ENCODE peak calls at places on chromosomes 1 and 21, in five cellular contexts. J is cardiac muscle cell, T is HFF-Myc, N is HT-29, O is ELF-1. P is an unnamed sample.

GRCh38 chr1:162087118-162087517 is 17.6 kb downstream of the NOS1AP start:
- DNase-seq in J (no peak), T (no peak), N (no peak), O (no peak), P (no peak)

GRCh38 chr21:45042664-45043161 is 31.7 kb upstream of the ADARB1 start:
- DNase-seq in J (no peak), T (no peak), N (no peak), O (no peak), P (no peak)

GRCh38 chr21:42366292-42367010 is at the start of gene TFF1:
- DNase-seq in J (no peak), T (no peak), N (peak; percentile 34), O (no peak), P (no peak)

GRCh38 chr1:203099760-203100159 is 13.9 kb upstream of the MYOG start:
- DNase-seq in J (no peak), T (no peak), N (no peak), O (no peak), P (no peak)

GRCh38 chr1:20483833-20484525 is 2.0 kb downstream of the CAMK2N1 start:
- DNase-seq in J (peak; percentile 39), T (no peak), N (peak; percentile 50), O (peak; percentile 63), P (peak; percentile 15)

GRCh38 chr1:39900662-39901485 is 843 bp downstream of the MYCL start:
- DNase-seq in J (peak; percentile 62), T (no peak), N (peak; percentile 37), O (peak; percentile 63), P (no peak)

GRCh38 chr1:207164086-207164485 is 60.1 kb downstream of the C4BPA start:
- DNase-seq in J (no peak), T (no peak), N (no peak), O (no peak), P (no peak)

GRCh38 chr1:68347415-68347814 is 102.3 kb downstream of the RPE65 start:
- DNase-seq in J (no peak), T (no peak), N (no peak), O (no peak), P (no peak)

GRCh38 chr1:85027242-85027983 is 20.9 kb downstream of the MCOLN3 start:
- DNase-seq in J (peak; percentile 15), T (peak; percentile 6), N (no peak), O (no peak), P (no peak)

GRCh38 chr1:184191181-184191601 is 139.7 kb downstream of the TSEN15 start:
- DNase-seq in J (no peak), T (peak; percentile 36), N (no peak), O (peak; percentile 27), P (no peak)

GRCh38 chr1:65429806-65430205 is 9.3 kb downstream of the LEPR start:
- DNase-seq in J (no peak), T (no peak), N (no peak), O (no peak), P (no peak)

GRCh38 chr21:26194811-26195251 is 24.3 kb upstream of the APP start:
- DNase-seq in J (no peak), T (no peak), N (no peak), O (no peak), P (no peak)

GRCh38 chr1:100037665-100038400 is 68.0 kb downstream of the SLC35A3 start:
- DNase-seq in J (peak; percentile 93), T (no peak), N (peak; percentile 90), O (peak; percentile 82), P (peak; percentile 60)

GRCh38 chr1:7642781-7643180 is 128.3 kb upstream of the VAMP3 start:
- DNase-seq in J (no peak), T (no peak), N (no peak), O (no peak), P (peak; percentile 62)

GRCh38 chr1:22687191-22687590 is 23.4 kb upstream of the EPHB2 start:
- DNase-seq in J (no peak), T (no peak), N (no peak), O (no peak), P (no peak)

GRCh38 chr1:240091614-240092300 is at the start of gene FMN2:
- DNase-seq in J (peak; percentile 66), T (no peak), N (no peak), O (peak; percentile 63), P (peak; percentile 49)

GRCh38 chr1:66282885-66283284 is 251.1 kb upstream of the SGIP1 start:
- DNase-seq in J (no peak), T (no peak), N (no peak), O (no peak), P (no peak)

GRCh38 chr21:28699591-28700259 is 293.0 kb downstream of the LTN1 start:
- DNase-seq in J (no peak), T (no peak), N (no peak), O (no peak), P (no peak)

GRCh38 chr21:44734026-44734745 is 22.8 kb upstream of the TSPEAR start:
- DNase-seq in J (no peak), T (no peak), N (no peak), O (no peak), P (no peak)

GRCh38 chr1:59751801-59752200 is 62.9 kb upstream of the HOOK1 start:
- DNase-seq in J (no peak), T (no peak), N (no peak), O (no peak), P (no peak)

GRCh38 chr1:80769351-80769750 is 1031.4 kb upstream of the ADGRL2 start:
- DNase-seq in J (no peak), T (no peak), N (no peak), O (no peak), P (no peak)

GRCh38 chr1:204357551-204357950 is 2.2 kb downstream of the PLEKHA6 start:
- DNase-seq in J (no peak), T (no peak), N (no peak), O (no peak), P (no peak)

GRCh38 chr1:29383972-29384371 is 147.7 kb downstream of the PTPRU start:
- DNase-seq in J (no peak), T (peak; percentile 16), N (no peak), O (no peak), P (no peak)

GRCh38 chr21:32306021-32306780 is 7.5 kb downstream of the MRAP start:
- DNase-seq in J (peak; percentile 43), T (no peak), N (no peak), O (peak; percentile 92), P (no peak)

GRCh38 chr1:220462756-220463155 is 65.2 kb upstream of the MARK1 start:
- DNase-seq in J (peak; percentile 45), T (no peak), N (peak; percentile 20), O (peak; percentile 35), P (no peak)

GRCh38 chr21:31108969-31109368 is 70.7 kb upstream of the KRTAP19-8 start:
- DNase-seq in J (no peak), T (no peak), N (no peak), O (no peak), P (no peak)

GRCh38 chr1:27970401-27970800 is 10.6 kb downstream of the XKR8 start:
- DNase-seq in J (no peak), T (peak; percentile 9), N (no peak), O (no peak), P (no peak)

GRCh38 chr1:151472852-151473731 is 13.8 kb upstream of the POGZ start:
- DNase-seq in J (peak; percentile 45), T (no peak), N (peak; percentile 65), O (peak; percentile 55), P (no peak)

GRCh38 chr1:46806196-46807020 is 7.6 kb downstream of the CYP4B1 start:
- DNase-seq in J (no peak), T (no peak), N (no peak), O (peak; percentile 8), P (no peak)

GRCh38 chr1:117093091-117093534 is 28.4 kb downstream of the TRIM45 start:
- DNase-seq in J (peak; percentile 51), T (peak; percentile 96), N (no peak), O (peak; percentile 72), P (peak; percentile 16)

GRCh38 chr1:15678578-15678977 is 5.5 kb upstream of the PLEKHM2 start:
- DNase-seq in J (no peak), T (peak; percentile 46), N (peak; percentile 46), O (peak; percentile 82), P (no peak)

GRCh38 chr1:111851552-111851951 is 95.9 kb downstream of the DDX20 start:
- DNase-seq in J (no peak), T (no peak), N (no peak), O (peak; percentile 16), P (no peak)

GRCh38 chr21:42006765-42007164 is 3.4 kb downstream of the ZBTB21 start:
- DNase-seq in J (no peak), T (no peak), N (no peak), O (no peak), P (no peak)

GRCh38 chr1:16324456-16324890 is 27.8 kb downstream of the FBXO42 start:
- DNase-seq in J (no peak), T (peak; percentile 58), N (no peak), O (peak; percentile 13), P (peak; percentile 77)

GRCh38 chr1:15152318-15153183 is 996 bp upstream of the TMEM51 start:
- DNase-seq in J (peak; percentile 93), T (peak; percentile 89), N (peak; percentile 94), O (peak; percentile 90), P (peak; percentile 68)

GRCh38 chr1:180927841-180928240 is 15.1 kb downstream of the KIAA1614 start:
- DNase-seq in J (no peak), T (no peak), N (no peak), O (no peak), P (peak; percentile 57)

P was measured in DMS79.